ENCODE peak calls at places on chromosomes 3 and 15, in five cellular contexts. One of them, this sample, is unnamed.

GRCh38 chr3:194443911-194444310 is 42.9 kb downstream of the ATP13A3 start:
- DNase-seq in AG10803: peak; percentile 76
- DNase-seq in fibroblast of lung: no peak
- DNase-seq in Calu3: no peak
- DNase-seq in Caco-2: no peak
- DNase-seq in this sample: peak; percentile 11

GRCh38 chr3:119323401-119324107 is 29.4 kb downstream of the ARHGAP31 start:
- DNase-seq in Caco-2: peak; percentile 37
- DNase-seq in AG10803: no peak
- DNase-seq in fibroblast of lung: no peak
- DNase-seq in Calu3: peak; percentile 35
- DNase-seq in this sample: no peak

GRCh38 chr3:168100777-168101492 is 5.2 kb upstream of the GOLIM4 start:
- DNase-seq in fibroblast of lung: peak; percentile 53
- DNase-seq in Caco-2: no peak
- DNase-seq in Calu3: no peak
- DNase-seq in AG10803: peak; percentile 30
- DNase-seq in this sample: no peak

GRCh38 chr3:58487140-58487886 is 4.6 kb upstream of the KCTD6 start:
- DNase-seq in Caco-2: no peak
- DNase-seq in Calu3: peak; percentile 43
- DNase-seq in AG10803: peak; percentile 63
- DNase-seq in fibroblast of lung: peak; percentile 74
- DNase-seq in this sample: no peak

GRCh38 chr3:161349529-161350278 is 21.6 kb downstream of the SPTSSB start:
- DNase-seq in AG10803: peak; percentile 89
- DNase-seq in Caco-2: no peak
- DNase-seq in Calu3: peak; percentile 66
- DNase-seq in fibroblast of lung: peak; percentile 97
- DNase-seq in this sample: peak; percentile 68

GRCh38 chr3:72163809-72164634 is 379.1 kb upstream of the PROK2 start:
- DNase-seq in AG10803: no peak
- DNase-seq in fibroblast of lung: no peak
- DNase-seq in Calu3: no peak
- DNase-seq in Caco-2: no peak
- DNase-seq in this sample: no peak

GRCh38 chr15:75808563-75808962 is 34.7 kb upstream of the UBE2Q2 start:
- DNase-seq in fibroblast of lung: no peak
- DNase-seq in AG10803: no peak
- DNase-seq in Caco-2: no peak
- DNase-seq in Calu3: no peak
- DNase-seq in this sample: no peak

GRCh38 chr3:182713743-182714517 is 79.4 kb upstream of the ATP11B start:
- DNase-seq in Caco-2: peak; percentile 65
- DNase-seq in AG10803: peak; percentile 72
- DNase-seq in fibroblast of lung: peak; percentile 57
- DNase-seq in Calu3: peak; percentile 45
- DNase-seq in this sample: peak; percentile 47

GRCh38 chr15:69153067-69153466 is 7.4 kb upstream of the GLCE start:
- DNase-seq in Caco-2: no peak
- DNase-seq in AG10803: no peak
- DNase-seq in fibroblast of lung: no peak
- DNase-seq in Calu3: no peak
- DNase-seq in this sample: no peak

GRCh38 chr3:136437006-136437405 is 186.9 kb downstream of the PCCB start:
- DNase-seq in Caco-2: no peak
- DNase-seq in AG10803: no peak
- DNase-seq in fibroblast of lung: no peak
- DNase-seq in Calu3: no peak
- DNase-seq in this sample: no peak

GRCh38 chr15:73944161-73945099 is 18.2 kb downstream of the LOXL1 start:
- DNase-seq in Caco-2: no peak
- DNase-seq in fibroblast of lung: no peak
- DNase-seq in AG10803: peak; percentile 54
- DNase-seq in Calu3: no peak
- DNase-seq in this sample: no peak

GRCh38 chr15:82852906-82853635 is 43.6 kb downstream of the WHAMM start:
- DNase-seq in fibroblast of lung: no peak
- DNase-seq in AG10803: no peak
- DNase-seq in Caco-2: no peak
- DNase-seq in Calu3: no peak
- DNase-seq in this sample: no peak

GRCh38 chr15:96893159-96893906 is 562.8 kb downstream of the NR2F2 start:
- DNase-seq in Calu3: peak; percentile 61
- DNase-seq in fibroblast of lung: peak; percentile 11
- DNase-seq in AG10803: no peak
- DNase-seq in Caco-2: peak; percentile 18
- DNase-seq in this sample: no peak
- TF ChIP-seq CTCF in Calu3: peak; percentile 69
- TF ChIP-seq CTCF in fibroblast of lung: peak; percentile 49
- TF ChIP-seq CTCF in AG10803: peak; percentile 19
- TF ChIP-seq CTCF in Caco-2: peak; percentile 40
- TF ChIP-seq CTCF in this sample: no peak

DNA sequence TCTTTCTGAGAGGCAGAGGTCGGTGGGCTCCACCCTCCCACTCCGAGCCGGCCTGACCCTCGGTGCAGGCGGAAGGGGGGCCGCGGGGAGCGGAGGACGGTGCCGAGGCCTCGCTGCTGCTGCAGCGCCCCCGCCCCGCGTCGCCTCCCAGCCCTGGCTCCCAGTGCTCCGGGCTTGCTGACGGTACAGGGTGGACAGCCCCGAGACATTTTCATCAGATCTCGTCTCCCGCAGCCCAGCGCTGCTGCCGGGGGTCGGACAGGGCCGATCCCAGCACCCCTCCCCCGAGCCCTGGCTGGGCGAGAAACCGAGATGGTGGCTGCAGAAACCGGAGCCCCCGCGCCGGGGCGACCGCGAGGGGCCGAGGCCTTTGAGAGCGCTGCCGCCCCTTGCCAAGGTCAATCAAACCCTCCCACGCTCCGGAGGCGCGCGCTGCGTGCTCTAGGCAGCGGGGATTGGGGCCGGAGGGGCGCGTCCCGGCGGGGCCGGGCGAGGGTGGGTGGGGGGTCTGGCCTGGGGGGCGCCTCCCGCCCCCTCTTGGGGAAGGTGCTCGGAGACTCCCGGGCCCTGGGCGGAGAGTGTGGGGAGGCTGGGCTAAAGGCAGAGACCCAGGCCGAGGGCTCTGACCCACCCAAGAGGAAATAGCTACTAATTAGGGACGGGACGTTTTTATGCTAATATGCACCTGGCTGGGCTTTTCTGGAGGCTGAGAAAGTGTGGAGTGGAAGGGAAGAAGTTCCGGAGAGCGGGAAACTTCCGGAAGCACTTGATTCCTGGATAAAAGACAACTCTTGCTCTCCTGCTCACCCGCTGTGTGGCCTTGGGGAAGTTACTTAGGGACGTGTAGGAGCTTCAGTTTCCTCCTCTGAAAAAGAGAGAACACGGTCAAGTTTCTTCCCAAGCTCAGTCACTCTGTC is 42.7 kb downstream of the EPHB3 start:
- DNase-seq in fibroblast of lung: no peak
- DNase-seq in Calu3: no peak
- DNase-seq in Caco-2: peak; percentile 44
- DNase-seq in AG10803: no peak
- DNase-seq in this sample: no peak
- TF ChIP-seq CTCF in fibroblast of lung: no peak
- TF ChIP-seq CTCF in Calu3: no peak
- TF ChIP-seq CTCF in Caco-2: no peak
- TF ChIP-seq CTCF in AG10803: no peak
- TF ChIP-seq CTCF in this sample: no peak

GRCh38 chr3:134527037-134527436 is 41.2 kb downstream of the CEP63 start:
- DNase-seq in fibroblast of lung: no peak
- DNase-seq in Caco-2: peak; percentile 26
- DNase-seq in Calu3: peak; percentile 38
- DNase-seq in AG10803: no peak
- DNase-seq in this sample: no peak
- TF ChIP-seq CTCF in fibroblast of lung: peak; percentile 10
- TF ChIP-seq CTCF in Caco-2: peak; percentile 43
- TF ChIP-seq CTCF in Calu3: peak; percentile 47
- TF ChIP-seq CTCF in AG10803: no peak
- TF ChIP-seq CTCF in this sample: peak; percentile 23

GRCh38 chr15:52760562-52760961 is 29.6 kb downstream of the ONECUT1 start:
- DNase-seq in fibroblast of lung: no peak
- DNase-seq in Caco-2: no peak
- DNase-seq in Calu3: no peak
- DNase-seq in AG10803: no peak
- DNase-seq in this sample: no peak

GRCh38 chr15:52764731-52765130 is 25.4 kb downstream of the ONECUT1 start:
- DNase-seq in AG10803: no peak
- DNase-seq in Calu3: no peak
- DNase-seq in Caco-2: no peak
- DNase-seq in fibroblast of lung: no peak
- DNase-seq in this sample: no peak

GRCh38 chr15:52762621-52763020 is 27.5 kb downstream of the ONECUT1 start:
- DNase-seq in Calu3: no peak
- DNase-seq in Caco-2: no peak
- DNase-seq in AG10803: no peak
- DNase-seq in fibroblast of lung: no peak
- DNase-seq in this sample: no peak

GRCh38 chr15:52759969-52760368 is 30.2 kb downstream of the ONECUT1 start:
- DNase-seq in Calu3: no peak
- DNase-seq in Caco-2: no peak
- DNase-seq in AG10803: no peak
- DNase-seq in fibroblast of lung: no peak
- DNase-seq in this sample: no peak

DNA sequence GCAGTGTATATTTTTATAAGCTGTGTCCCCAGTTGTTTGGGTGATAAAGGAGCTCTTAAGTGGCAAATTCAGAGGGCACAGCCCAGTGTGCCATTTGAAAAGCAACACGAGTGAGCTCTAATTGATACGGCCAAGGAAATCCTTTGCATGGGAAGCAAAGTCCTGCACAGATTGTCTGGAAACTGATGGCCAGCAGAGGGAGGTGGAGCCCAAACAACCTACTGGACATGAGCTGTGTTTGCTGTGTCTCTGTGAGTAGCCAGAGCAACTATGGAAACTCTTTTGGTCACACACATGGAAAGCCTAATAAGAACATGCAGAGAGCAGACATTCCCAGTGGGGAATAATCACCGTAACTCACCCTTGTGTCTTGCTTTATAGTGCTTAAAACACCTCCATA is 24.4 kb downstream of the ONECUT1 start:
- DNase-seq in AG10803: peak; percentile 3
- DNase-seq in Calu3: peak; percentile 35
- DNase-seq in fibroblast of lung: no peak
- DNase-seq in Caco-2: peak; percentile 30
- DNase-seq in this sample: no peak
- TF ChIP-seq CTCF in AG10803: peak; percentile 32
- TF ChIP-seq CTCF in Calu3: no peak
- TF ChIP-seq CTCF in fibroblast of lung: peak; percentile 32
- TF ChIP-seq CTCF in Caco-2: peak; percentile 68
- TF ChIP-seq CTCF in this sample: peak; percentile 28

DNA sequence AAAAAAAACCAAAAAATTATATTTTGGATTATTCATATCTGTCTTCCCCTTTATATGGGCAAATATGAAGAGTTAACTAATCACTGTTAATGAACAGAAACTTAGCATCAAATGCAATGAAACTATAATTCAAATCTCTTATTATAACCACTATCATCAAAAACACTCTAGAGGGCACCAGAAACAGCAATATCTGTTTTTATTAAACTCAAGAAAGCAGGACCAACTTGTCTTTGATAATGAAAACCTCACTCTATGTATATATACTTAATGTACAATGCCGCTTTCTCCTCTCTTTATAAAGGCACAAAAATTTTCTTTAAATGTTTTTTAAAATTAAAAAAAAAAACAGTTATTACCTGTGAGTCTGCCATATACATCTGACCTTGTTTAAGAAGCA is 92.7 kb downstream of the UACA start:
- DNase-seq in fibroblast of lung: no peak
- DNase-seq in Calu3: no peak
- DNase-seq in Caco-2: no peak
- DNase-seq in AG10803: no peak
- DNase-seq in this sample: no peak
- TF ChIP-seq CTCF in fibroblast of lung: no peak
- TF ChIP-seq CTCF in Calu3: no peak
- TF ChIP-seq CTCF in Caco-2: no peak
- TF ChIP-seq CTCF in AG10803: peak; percentile 19
- TF ChIP-seq CTCF in this sample: no peak

GRCh38 chr15:71591057-71591456 is 219.3 kb upstream of the NR2E3 start:
- DNase-seq in Calu3: no peak
- DNase-seq in Caco-2: peak; percentile 21
- DNase-seq in fibroblast of lung: no peak
- DNase-seq in AG10803: no peak
- DNase-seq in this sample: no peak
- TF ChIP-seq CTCF in Calu3: no peak
- TF ChIP-seq CTCF in Caco-2: no peak
- TF ChIP-seq CTCF in fibroblast of lung: peak; percentile 9
- TF ChIP-seq CTCF in AG10803: no peak
- TF ChIP-seq CTCF in this sample: no peak

GRCh38 chr15:32100286-32100685 is 70.0 kb downstream of the CHRNA7 start:
- DNase-seq in Calu3: no peak
- DNase-seq in fibroblast of lung: no peak
- DNase-seq in AG10803: no peak
- DNase-seq in Caco-2: no peak
- DNase-seq in this sample: no peak

GRCh38 chr15:32106401-32107381 is 76.4 kb downstream of the CHRNA7 start:
- DNase-seq in Calu3: no peak
- DNase-seq in fibroblast of lung: no peak
- DNase-seq in Caco-2: no peak
- DNase-seq in AG10803: no peak
- DNase-seq in this sample: no peak

GRCh38 chr15:32105258-32106248 is 75.2 kb downstream of the CHRNA7 start:
- DNase-seq in AG10803: no peak
- DNase-seq in Caco-2: no peak
- DNase-seq in fibroblast of lung: no peak
- DNase-seq in Calu3: no peak
- DNase-seq in this sample: no peak

GRCh38 chr15:32107477-32108080 is 77.3 kb downstream of the CHRNA7 start:
- DNase-seq in Calu3: no peak
- DNase-seq in fibroblast of lung: no peak
- DNase-seq in AG10803: no peak
- DNase-seq in Caco-2: no peak
- DNase-seq in this sample: no peak

GRCh38 chr15:32104061-32104980 is 74.0 kb downstream of the CHRNA7 start:
- DNase-seq in fibroblast of lung: no peak
- DNase-seq in Caco-2: no peak
- DNase-seq in Calu3: no peak
- DNase-seq in AG10803: no peak
- DNase-seq in this sample: no peak
- TF ChIP-seq CTCF in fibroblast of lung: no peak
- TF ChIP-seq CTCF in Caco-2: peak; percentile 9
- TF ChIP-seq CTCF in Calu3: no peak
- TF ChIP-seq CTCF in AG10803: no peak
- TF ChIP-seq CTCF in this sample: no peak

DNA sequence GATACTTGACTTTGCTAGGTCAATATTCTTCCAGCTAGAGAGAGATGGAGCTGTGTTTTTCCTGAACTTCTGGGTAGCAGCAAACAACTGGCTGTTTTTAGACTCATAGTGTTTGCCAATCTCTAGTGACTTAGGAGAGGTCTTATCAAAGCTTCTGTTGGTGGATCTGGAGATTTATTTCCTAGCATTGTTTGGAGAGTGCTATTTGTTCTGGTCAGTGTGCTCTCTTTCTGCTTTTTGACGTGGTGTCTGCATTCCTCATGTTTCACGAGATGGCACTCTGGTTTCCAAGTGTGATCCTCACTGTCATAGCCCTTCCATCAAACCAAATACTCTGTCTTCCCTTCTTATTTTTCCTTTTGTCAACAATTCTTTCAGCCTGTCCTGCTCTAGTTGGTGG is 88.6 kb upstream of the DAZL start:
- DNase-seq in AG10803: no peak
- DNase-seq in fibroblast of lung: no peak
- DNase-seq in Caco-2: no peak
- DNase-seq in Calu3: no peak
- DNase-seq in this sample: no peak
- TF ChIP-seq CTCF in AG10803: no peak
- TF ChIP-seq CTCF in fibroblast of lung: no peak
- TF ChIP-seq CTCF in Caco-2: no peak
- TF ChIP-seq CTCF in Calu3: no peak
- TF ChIP-seq CTCF in this sample: no peak